ENCODE peak calls at places on chromosomes 1 and 21, in six cellular contexts. S, A, F, C, K and Q are unnamed samples.

GRCh38 chr1:64437453-64437852 is 32.5 kb upstream of the CACHD1 start:
- DNase-seq in S (no peak), K (peak), A (peak), F (no peak), C (no peak), Q (no peak)

GRCh38 chr1:187433598-187433997 is 604.8 kb downstream of the PLA2G4A start:
- DNase-seq in C (no peak), S (no peak), F (no peak), A (peak), K (no peak), Q (no peak)

GRCh38 chr1:208201241-208201640 is 42.9 kb downstream of the PLXNA2 start:
- DNase-seq in A (peak), S (no peak), C (no peak), K (peak), F (no peak), Q (no peak)

GRCh38 chr1:74690909-74691308 is 17.3 kb upstream of the ERICH3 start:
- DNase-seq in F (no peak), K (no peak), C (no peak), S (no peak), A (no peak), Q (no peak)

GRCh38 chr21:27275294-27275927 is 308.5 kb upstream of the ADAMTS5 start:
- DNase-seq in K (peak), S (no peak), F (no peak), A (peak), C (peak), Q (no peak)

GRCh38 chr1:117059334-117059677 is 820 bp upstream of the TTF2 start:
- DNase-seq in S (peak), A (no peak), F (no peak), C (no peak), K (peak), Q (peak)

GRCh38 chr1:115332813-115333608 is 5.0 kb downstream of the NGF start:
- DNase-seq in C (no peak), K (no peak), S (no peak), F (no peak), A (peak), Q (no peak)

GRCh38 chr1:117710710-117711109 is 104.9 kb downstream of the TENT5C start:
- DNase-seq in S (no peak), A (no peak), K (peak), C (peak), F (peak), Q (no peak)

GRCh38 chr21:45294509-45295291 is 7.0 kb upstream of the POFUT2 start:
- DNase-seq in C (peak), K (peak), F (no peak), S (no peak), A (peak), Q (no peak)

GRCh38 chr1:6040859-6041415 is 4.8 kb upstream of the KCNAB2 start:
- DNase-seq in K (no peak), A (no peak), C (no peak), F (no peak), S (no peak), Q (no peak)

GRCh38 chr1:205667909-205668643 is 12.2 kb downstream of the SLC45A3 start:
- DNase-seq in S (no peak), A (no peak), F (peak), C (no peak), K (no peak), Q (no peak)

GRCh38 chr1:14742181-14742980 is 143.9 kb downstream of the KAZN start:
- DNase-seq in K (peak), F (no peak), A (peak), S (peak), C (no peak), Q (no peak)

GRCh38 chr1:179926494-179927205 is 28.0 kb upstream of the CEP350 start:
- DNase-seq in S (no peak), C (no peak), F (no peak), A (peak), K (peak), Q (no peak)

GRCh38 chr1:53332833-53333232 is 5.0 kb upstream of the LRP8 start:
- DNase-seq in A (no peak), S (no peak), C (no peak), K (no peak), F (no peak), Q (no peak)

GRCh38 chr21:37582613-37583012 is 216.0 kb downstream of the DYRK1A start:
- DNase-seq in A (peak), K (peak), F (peak), C (peak), S (peak), Q (peak)

GRCh38 chr1:30716646-30717045 is 6.7 kb downstream of the MATN1 start:
- DNase-seq in K (no peak), A (no peak), C (no peak), F (no peak), S (no peak), Q (no peak)

GRCh38 chr1:41102208-41102607 is 80.7 kb upstream of the SLFNL1 start:
- DNase-seq in F (no peak), C (peak), K (peak), S (no peak), A (peak), Q (no peak)

GRCh38 chr1:42003433-42003832 is 84.7 kb upstream of the HIVEP3 start:
- DNase-seq in C (no peak), A (no peak), K (peak), S (peak), F (no peak), Q (no peak)

GRCh38 chr1:52364235-52364839 is 1.7 kb downstream of the CC2D1B start:
- DNase-seq in F (no peak), S (no peak), K (no peak), C (peak), A (no peak), Q (no peak)

GRCh38 chr1:60245371-60245770 is 171.8 kb upstream of the C1orf87 start:
- DNase-seq in A (peak), F (no peak), C (no peak), K (no peak), S (no peak), Q (no peak)

GRCh38 chr1:206668351-206668750 is 16.4 kb upstream of the MAPKAPK2 start:
- DNase-seq in A (no peak), K (no peak), S (no peak), C (no peak), F (no peak), Q (no peak)

GRCh38 chr1:29240400-29240837 is 4.1 kb downstream of the PTPRU start:
- DNase-seq in S (no peak), A (no peak), F (peak), K (no peak), C (peak), Q (no peak)

GRCh38 chr1:21344750-21345443 is 54.6 kb upstream of the ECE1 start:
- DNase-seq in K (no peak), S (no peak), F (peak), C (peak), A (peak), Q (peak)

GRCh38 chr21:26137379-26138060 is 33.0 kb downstream of the APP start:
- DNase-seq in C (no peak), F (no peak), A (peak), S (no peak), K (peak), Q (peak)

GRCh38 chr1:166136252-166136651 is 30.5 kb downstream of the FAM78B start:
- DNase-seq in K (no peak), S (no peak), C (peak), F (no peak), A (no peak), Q (no peak)

GRCh38 chr21:23644768-23645167 is 1962.5 kb downstream of the MRPL39 start:
- DNase-seq in A (no peak), C (no peak), S (no peak), K (no peak), F (no peak), Q (peak)

GRCh38 chr1:55894521-55894920 is 679.4 kb upstream of the USP24 start:
- DNase-seq in S (no peak), K (peak), F (no peak), A (peak), C (no peak), Q (no peak)

GRCh38 chr1:210294991-210295773 is 33.5 kb upstream of the HHAT start:
- DNase-seq in A (peak), K (no peak), S (no peak), C (peak), F (peak), Q (no peak)

GRCh38 chr1:175493999-175494336 is 249.4 kb downstream of the TNR start:
- DNase-seq in A (no peak), C (no peak), F (no peak), S (no peak), K (no peak), Q (no peak)

GRCh38 chr1:27513521-27513920 is 23.6 kb upstream of the WASF2 start:
- DNase-seq in C (no peak), F (no peak), S (no peak), K (no peak), A (no peak), Q (no peak)

GRCh38 chr1:162844153-162844552 is 16.8 kb downstream of the CCDC190 start:
- DNase-seq in F (no peak), C (no peak), A (no peak), S (no peak), K (no peak), Q (no peak)
- H3K9ac ChIP-seq in F (no peak), C (no peak), A (no peak), S (no peak), K (no peak), Q (no peak)

DNA sequence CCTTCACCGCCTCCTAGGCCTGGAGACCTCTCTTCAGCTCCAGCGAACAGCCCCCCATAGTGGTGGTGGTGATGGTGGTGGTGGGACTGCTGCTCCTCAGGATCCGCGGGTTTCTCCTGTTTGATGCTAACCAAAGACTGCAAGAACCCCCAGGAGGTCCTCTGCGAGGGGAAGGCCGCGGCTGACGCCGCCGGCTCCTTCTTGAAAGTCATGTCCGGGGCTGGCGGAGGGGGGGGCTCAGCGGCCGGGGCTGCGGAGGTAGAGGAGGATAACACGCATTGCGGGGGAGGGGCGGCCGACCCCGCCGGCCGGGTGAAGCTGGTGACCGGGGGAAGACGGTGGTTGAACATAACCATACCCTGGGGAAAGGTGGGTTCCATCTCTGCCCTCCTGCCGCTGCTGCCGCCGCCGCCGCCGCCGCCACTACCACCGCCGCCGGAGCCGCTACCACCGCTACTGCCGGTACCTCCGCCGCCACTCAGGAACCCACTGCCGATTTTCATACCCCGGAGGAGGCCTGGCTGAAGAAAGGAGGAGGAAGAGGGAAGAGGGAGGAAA is 554 bp downstream of the ZNF281 start:
- DNase-seq in C (no peak), S (no peak), F (peak), K (no peak), A (peak), Q (peak)
- TF ChIP-seq EZH2phosphoT487 in C (no peak), S (no peak), F (no peak), K (no peak), A (no peak), Q (no peak)

GRCh38 chr21:31316072-31316471 is 28.0 kb downstream of the TIAM1 start:
- DNase-seq in F (no peak), K (no peak), C (no peak), S (no peak), A (no peak), Q (no peak)
- H3K9ac ChIP-seq in F (no peak), K (no peak), C (no peak), S (peak), A (no peak), Q (no peak)

DNA sequence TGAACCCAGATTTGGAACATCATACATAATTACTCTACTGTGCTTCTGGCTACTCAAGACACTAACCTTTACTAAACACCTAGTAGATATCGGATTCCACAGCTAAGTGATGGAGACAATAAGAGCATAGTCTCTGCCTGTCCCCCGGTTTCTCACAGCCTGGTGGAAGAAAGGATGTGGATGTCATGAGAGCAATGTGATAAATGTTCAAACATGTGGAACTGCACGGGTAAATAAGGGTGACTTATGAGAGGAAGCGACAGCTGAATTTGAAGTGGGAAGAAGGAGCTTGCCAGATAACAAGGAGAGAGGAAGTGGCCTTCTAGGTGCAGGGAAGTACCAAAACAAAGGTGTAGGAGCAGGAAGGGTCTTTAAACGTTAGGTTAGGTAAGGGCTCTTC is 178.6 kb upstream of the NRIP1 start:
- DNase-seq in S (no peak), F (no peak), C (no peak), K (no peak), A (no peak), Q (no peak)
- TF ChIP-seq EZH2phosphoT487 in S (no peak), F (no peak), C (no peak), K (no peak), A (no peak), Q (no peak)

DNA sequence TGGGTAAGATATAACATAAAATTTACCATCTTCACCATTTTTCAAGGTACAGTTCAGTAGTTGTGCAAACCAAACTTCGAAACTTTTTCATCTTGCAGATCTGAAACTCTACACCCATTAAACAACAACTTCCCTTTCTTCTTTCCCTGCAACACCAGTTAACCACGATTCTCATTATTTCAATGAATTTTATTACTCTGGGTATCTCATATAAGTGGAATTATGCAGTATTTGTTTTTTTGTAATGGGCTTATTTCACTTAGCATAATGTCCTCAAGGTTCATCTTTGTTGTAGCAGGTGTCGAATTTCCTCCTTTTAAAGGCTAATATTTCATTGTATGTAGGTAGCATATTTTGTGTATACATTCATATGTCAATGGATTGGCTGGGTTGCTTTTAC is 146.1 kb downstream of the SPATA46 start:
- DNase-seq in K (no peak), C (no peak), S (no peak), F (no peak), A (no peak), Q (no peak)
- H3K9ac ChIP-seq in K (no peak), C (no peak), S (no peak), F (no peak), A (no peak), Q (no peak)

DNA sequence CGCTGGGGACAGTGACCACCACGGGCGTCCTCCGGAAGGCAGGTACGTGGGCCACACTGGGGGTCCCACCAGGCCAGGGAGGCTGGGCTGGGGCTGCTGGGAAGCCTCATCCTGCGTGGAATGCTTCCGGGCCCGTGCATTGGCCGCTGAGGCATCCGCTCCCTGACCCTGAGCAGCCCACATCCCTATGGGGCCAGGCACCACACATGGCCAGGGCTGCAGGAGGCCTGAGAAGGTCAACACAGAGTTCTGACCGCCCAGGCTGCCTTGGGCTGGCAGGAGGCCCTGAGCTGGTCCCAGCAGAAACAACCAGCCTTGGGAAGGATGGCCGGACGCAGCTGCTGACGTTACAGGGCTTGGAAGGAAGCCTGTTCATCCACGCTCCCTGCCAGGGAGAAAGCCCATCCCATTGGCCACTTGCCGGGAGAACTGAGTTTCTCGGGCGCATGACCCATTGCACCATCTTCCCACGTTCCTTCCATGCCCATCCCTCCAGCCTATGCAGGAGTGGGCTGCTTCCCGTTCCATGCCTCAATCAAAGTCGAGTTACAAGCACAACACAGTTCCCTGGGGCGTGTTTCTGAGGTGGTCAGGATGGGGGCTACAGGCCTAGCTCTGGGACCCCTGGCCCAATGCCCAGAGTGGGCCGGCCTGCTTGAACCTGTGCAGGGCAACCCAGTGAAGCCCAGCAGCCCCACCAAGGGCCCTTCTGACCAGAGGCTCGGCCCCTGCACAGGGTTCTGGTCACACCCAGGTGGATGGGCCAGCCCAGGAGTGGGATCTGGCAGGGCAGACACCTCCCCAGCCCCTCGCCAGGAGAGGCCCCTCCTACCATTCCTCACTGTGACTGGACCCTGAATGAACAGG is 31.7 kb downstream of the TRIM11 start:
- DNase-seq in C (no peak), F (no peak), A (peak), S (no peak), K (no peak), Q (no peak)
- TF ChIP-seq EZH2phosphoT487 in C (no peak), F (no peak), A (no peak), S (no peak), K (no peak), Q (no peak)

DNA sequence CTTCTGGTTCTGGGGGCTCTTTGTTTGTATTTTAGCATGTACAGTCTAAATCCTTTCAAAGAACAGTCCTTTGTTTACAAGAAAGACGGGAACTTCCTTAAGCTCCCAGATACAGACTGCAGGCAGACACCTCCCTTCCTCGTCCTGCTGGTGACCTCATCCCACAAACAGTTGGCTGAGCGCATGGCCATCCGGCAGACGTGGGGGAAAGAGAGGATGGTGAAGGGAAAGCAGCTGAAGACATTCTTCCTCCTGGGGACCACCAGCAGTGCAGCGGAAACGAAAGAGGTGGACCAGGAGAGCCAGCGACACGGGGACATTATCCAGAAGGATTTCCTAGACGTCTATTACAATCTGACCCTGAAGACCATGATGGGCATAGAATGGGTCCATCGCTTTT is 47.9 kb downstream of the B3GALT5 start:
- DNase-seq in K (peak), S (no peak), F (peak), A (peak), C (no peak), Q (no peak)
- H3K9ac ChIP-seq in K (no peak), S (no peak), F (no peak), A (peak), C (peak), Q (no peak)